ENCODE peak calls at places on chromosomes 3 and 15, in ten cellular contexts. K, H, N, V, X, J, Z, U, S and T are unnamed samples.
A peak's percentile ranks its signal among the peaks of the same experiment; 100 is the strongest.

GRCh38 chr3:184549793-184550585 is 11.6 kb upstream of the EPHB3 start:
- DNase-seq in K (no peak), U (no peak), Z (peak; percentile 85), J (no peak), S (no peak), V (no peak), X (no peak), H (no peak), N (no peak), T (no peak)

GRCh38 chr15:60389261-60390077 is 8.3 kb downstream of the ANXA2 start:
- DNase-seq in U (peak; percentile 42), S (no peak), J (no peak), H (no peak), X (no peak), Z (no peak), K (peak; percentile 58), V (no peak), N (no peak), T (no peak)

GRCh38 chr15:72116680-72117447 is 1.1 kb downstream of the MYO9A start:
- DNase-seq in J (no peak), H (peak; percentile 23), U (no peak), Z (no peak), N (peak; percentile 78), K (peak; percentile 92), X (peak; percentile 18), S (peak; percentile 51), V (no peak), T (no peak)

GRCh38 chr3:65961128-65961527 is 77.6 kb downstream of the MAGI1 start:
- DNase-seq in N (no peak), S (no peak), X (no peak), H (no peak), U (no peak), K (no peak), Z (no peak), J (no peak), V (no peak), T (no peak)

GRCh38 chr3:196174652-196175051 is 36.5 kb downstream of the ZDHHC19 start:
- DNase-seq in Z (no peak), V (no peak), J (no peak), H (no peak), K (no peak), S (no peak), U (no peak), X (no peak), N (no peak), T (no peak)

GRCh38 chr3:10693457-10693856 is 122.6 kb upstream of the SLC6A11 start:
- DNase-seq in J (no peak), N (no peak), X (peak; percentile 3), U (no peak), H (no peak), V (no peak), Z (no peak), K (no peak), S (no peak), T (no peak)

GRCh38 chr3:32593903-32594525 is 23.4 kb upstream of the DYNC1LI1 start:
- DNase-seq in V (no peak), U (no peak), H (no peak), J (no peak), X (peak; percentile 56), S (no peak), N (no peak), K (no peak), Z (no peak), T (no peak)

GRCh38 chr15:101159096-101159935 is 92.5 kb downstream of the CHSY1 start:
- DNase-seq in Z (no peak), J (no peak), X (no peak), V (no peak), H (no peak), S (no peak), K (no peak), N (no peak), U (no peak), T (no peak)

GRCh38 chr15:90921887-90922286 is 10.5 kb downstream of the HDDC3 start:
- DNase-seq in X (no peak), K (no peak), Z (no peak), J (no peak), H (no peak), U (no peak), N (no peak), S (no peak), V (no peak), T (no peak)

DNA sequence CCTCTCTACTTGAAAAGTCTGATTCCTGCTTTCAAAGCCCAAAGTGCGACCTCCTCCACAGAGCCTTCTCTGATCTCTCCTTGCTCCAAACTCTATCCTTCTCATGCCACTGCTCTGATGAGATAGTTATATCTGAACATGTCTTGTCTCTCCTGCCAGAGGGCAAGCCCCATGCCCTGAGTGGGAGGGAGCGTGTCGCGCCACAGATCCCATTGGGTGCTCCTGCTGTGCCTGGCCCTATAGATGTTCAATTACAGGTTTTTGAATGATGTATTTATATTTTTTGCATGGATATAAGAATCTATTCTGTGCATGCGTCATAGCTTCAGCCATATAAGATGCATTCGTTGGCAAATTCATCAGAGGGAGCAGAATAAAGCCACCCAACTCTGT is 20.4 kb downstream of the CORO2B start:
- DNase-seq in Z (no peak), J (no peak), H (no peak), S (no peak), K (no peak), V (no peak), N (no peak), U (no peak), X (no peak), T (no peak)
- H3K4me1 ChIP-seq in Z (peaks cover 30% of the 10 kb centered on the region), J (no peaks in the 10 kb centered on the region), H (no peaks in the 10 kb centered on the region), S (peaks cover 43% of the 10 kb centered on the region), K (peaks cover 31% of the 10 kb centered on the region), V (no peaks in the 10 kb centered on the region), N (no peaks in the 10 kb centered on the region), U (no peaks in the 10 kb centered on the region), X (peaks cover 23% of the 10 kb centered on the region), T (no peaks in the 10 kb centered on the region)

GRCh38 chr3:12289562-12289961 is 692 bp downstream of the PPARG start:
- DNase-seq in J (no peak), V (no peak), X (no peak), Z (no peak), H (no peak), U (no peak), N (no peak), K (no peak), S (no peak), T (no peak)

GRCh38 chr3:12286927-12287726 is 1.7 kb upstream of the PPARG start:
- DNase-seq in Z (peak; percentile 49), V (no peak), K (no peak), H (no peak), U (no peak), N (no peak), S (peak; percentile 76), X (no peak), J (no peak), T (peak; percentile 48)

GRCh38 chr3:12287727-12288465 is 974 bp upstream of the PPARG start:
- DNase-seq in K (no peak), U (no peak), H (no peak), J (no peak), V (no peak), S (peak; percentile 76), N (no peak), X (no peak), Z (peak; percentile 63), T (peak; percentile 45)

GRCh38 chr3:12286504-12286903 is 2.4 kb upstream of the PPARG start:
- DNase-seq in V (no peak), J (no peak), S (peak; percentile 21), Z (no peak), N (no peak), X (no peak), U (no peak), H (no peak), K (no peak), T (no peak)

DNA sequence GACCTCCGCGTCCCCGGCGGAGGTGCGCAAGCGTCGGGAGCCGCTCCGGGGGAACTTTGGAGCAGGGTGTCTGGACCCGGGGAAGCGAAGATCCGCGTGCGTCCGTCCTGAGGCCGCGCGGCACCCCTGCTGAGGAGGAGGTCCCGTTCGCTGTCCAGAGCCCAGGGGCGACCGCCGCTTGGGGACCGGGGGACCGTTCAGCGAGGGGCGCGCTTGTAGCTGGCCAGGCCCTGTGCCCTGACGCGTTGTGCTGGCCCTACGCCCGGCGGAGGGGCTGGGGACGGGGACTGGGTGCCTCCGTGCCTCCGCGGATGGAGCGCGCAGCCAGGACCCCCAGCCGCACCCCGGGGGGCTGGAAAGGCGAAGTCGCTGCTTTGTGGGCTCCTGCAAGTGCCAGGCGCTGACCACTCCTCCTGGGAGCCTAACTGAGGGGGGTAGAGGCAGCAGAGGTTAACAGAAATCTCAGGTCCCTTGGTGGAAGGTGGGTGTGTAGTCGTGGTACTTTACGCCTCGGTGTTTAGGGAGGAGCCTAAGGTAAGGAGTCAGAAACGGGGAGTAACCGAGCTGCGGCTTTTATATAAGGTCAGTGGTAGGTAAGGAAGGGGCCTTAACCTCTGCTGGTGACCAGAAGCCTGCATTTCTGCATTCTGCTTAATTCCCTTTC is at the start of gene PPARG:
- DNase-seq in V (no peak), X (no peak), U (no peak), Z (peak; percentile 59), K (no peak), S (peak; percentile 71), J (peak; percentile 54), H (no peak), N (no peak), T (peak; percentile 34)
- TF ChIP-seq POLR2A in V (peak; percentile 31), X (no peak), U (no peak), Z (no peak), K (no peak), S (no peak), J (no peak), H (no peak), N (no peak), T (peak; percentile 20)

DNA sequence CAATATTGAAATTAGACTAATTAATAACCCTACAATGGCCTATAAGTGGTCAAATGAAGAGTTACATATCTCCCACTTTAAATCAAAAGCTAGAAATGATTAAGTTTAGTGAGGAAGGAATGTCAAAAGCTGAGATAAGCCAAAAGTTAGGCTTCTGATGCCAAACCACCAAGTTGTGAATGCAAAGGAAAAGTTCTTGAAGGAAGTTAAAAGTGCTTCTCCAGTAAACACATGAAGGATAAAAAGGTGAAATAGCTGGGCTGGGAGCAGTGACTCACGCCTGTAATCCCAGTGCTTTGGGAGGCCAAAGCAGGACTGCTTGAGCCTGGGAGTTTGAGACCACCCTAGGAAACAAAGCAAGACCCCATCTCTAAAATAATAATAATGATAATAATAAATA is 46.9 kb upstream of the DCUN1D1 start:
- DNase-seq in U (no peak), N (no peak), Z (no peak), X (peak; percentile 28), V (no peak), K (no peak), J (no peak), H (no peak), S (no peak), T (no peak)
- H3K36me3 ChIP-seq in U (peaks cover 3% of the 10 kb centered on the region), N (peaks cover 22% of the 10 kb centered on the region), Z (peaks cover 77% of the 10 kb centered on the region), X (peaks cover 12% of the 10 kb centered on the region), V (peaks cover 99% of the 10 kb centered on the region), K (peaks cover 38% of the 10 kb centered on the region), J (peaks cover 5% of the 10 kb centered on the region), H (peaks cover 4% of the 10 kb centered on the region), S (no peaks in the 10 kb centered on the region), T (no peaks in the 10 kb centered on the region)

DNA sequence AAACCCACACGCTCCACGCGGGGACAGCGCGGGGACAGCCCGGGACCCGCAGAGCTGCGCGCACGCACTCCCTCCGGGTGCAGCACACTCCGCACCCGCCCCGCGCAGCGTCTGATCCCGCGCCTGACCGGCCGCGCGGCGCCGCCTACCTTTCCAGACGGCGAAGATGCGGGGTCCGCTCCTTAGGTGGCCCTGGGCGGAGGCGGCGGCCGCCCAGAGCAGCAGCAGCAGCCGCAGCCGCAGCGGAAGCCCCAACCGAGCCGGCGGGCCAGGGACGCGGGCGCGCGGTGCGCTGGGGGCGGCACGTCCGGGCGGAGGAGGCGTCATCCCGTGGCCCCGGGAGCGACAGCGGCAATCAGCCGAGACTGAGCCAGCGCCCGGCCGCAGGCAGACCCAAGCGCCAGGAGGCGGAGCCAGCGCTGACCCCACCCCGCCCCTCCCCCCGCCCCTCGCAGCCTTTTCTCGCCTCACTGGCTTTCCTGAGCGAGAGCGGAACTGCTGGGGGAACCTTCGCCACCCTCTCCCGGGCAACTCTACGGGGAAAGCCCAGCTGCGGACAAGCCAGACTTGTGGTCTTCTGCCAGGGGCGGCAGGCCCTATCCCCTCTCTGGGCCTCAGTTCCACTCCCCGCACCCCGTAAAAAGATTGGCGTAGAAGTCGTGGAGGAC is at the start of gene SEMA7A:
- DNase-seq in V (no peak), J (peak; percentile 64), H (peak; percentile 55), K (no peak), X (peak; percentile 71), N (peak; percentile 81), U (peak; percentile 57), Z (peak; percentile 83), S (peak; percentile 86), T (peak; percentile 70)
- H3K4me1 ChIP-seq in V (peaks cover 6% of the 10 kb centered on the region), J (peaks cover 67% of the 10 kb centered on the region), H (no peaks in the 10 kb centered on the region), K (peaks cover 16% of the 10 kb centered on the region), X (peaks cover 20% of the 10 kb centered on the region), N (peaks cover 13% of the 10 kb centered on the region), U (peaks cover 32% of the 10 kb centered on the region), Z (peaks cover 28% of the 10 kb centered on the region), S (peaks cover 9% of the 10 kb centered on the region), T (no peaks in the 10 kb centered on the region)